ENCODE peak calls at places on chromosomes 12 and 14, in six cellular contexts. F, H, S, G, Z and L are unnamed samples.
A peak's percentile ranks its signal among the peaks of the same experiment; 100 is the strongest.

GRCh38 chr12:12010277-12011031 is 60.3 kb upstream of the BCL2L14 start:
- DNase-seq in G (peak; percentile 34), S (peak; percentile 29), Z (no peak), H (no peak), F (peak; percentile 68), L (peak; percentile 61)

GRCh38 chr12:117854339-117855012 is 114.3 kb downstream of the KSR2 start:
- DNase-seq in G (no peak), S (no peak), H (no peak), F (no peak), Z (no peak), L (peak; percentile 46)

GRCh38 chr12:20368653-20369163 is 371 bp downstream of the PDE3A start:
- DNase-seq in F (no peak), S (no peak), H (peak; percentile 70), G (no peak), Z (no peak), L (no peak)

GRCh38 chr14:91108941-91109611 is 4.8 kb upstream of the DGLUCY start:
- DNase-seq in S (no peak), F (peak; percentile 64), Z (no peak), H (no peak), G (no peak), L (peak; percentile 1)

GRCh38 chr12:21672151-21672550 is 14.5 kb upstream of the LDHB start:
- DNase-seq in G (no peak), H (no peak), S (no peak), Z (no peak), F (no peak), L (no peak)

GRCh38 chr14:77761205-77761931 is 412 bp upstream of the SNW1 start:
- DNase-seq in Z (no peak), G (no peak), S (no peak), F (no peak), H (no peak), L (no peak)

GRCh38 chr12:86331457-86331856 is 75.3 kb upstream of the MGAT4C start:
- DNase-seq in S (no peak), Z (no peak), H (no peak), F (no peak), G (no peak), L (no peak)

GRCh38 chr12:11730299-11731041 is 81.0 kb downstream of the ETV6 start:
- DNase-seq in Z (no peak), S (no peak), H (no peak), F (no peak), G (no peak), L (no peak)

GRCh38 chr12:120783197-120783596 is 57.6 kb downstream of the ACADS start:
- DNase-seq in H (no peak), S (no peak), Z (no peak), G (no peak), F (no peak), L (no peak)